ENCODE peak calls at places on chromosomes 7 and 10, in eight cellular contexts. One of them, this sample, is unnamed.

GRCh38 chr7:41816111-41816510 is 113.2 kb upstream of the INHBA start:
- DNase-seq in fibroblast of the aortic adventitia: no peak
- DNase-seq in effector memory CD8-positive, alpha-beta T cell: no peak
- DNase-seq in stimulated activated CD4-positive, alpha-beta T cell treated with anti-CD3 and anti-CD28 coated beads, Interleukin-15, amount 100 ng/mL, for 1 hour: no peak
- DNase-seq in AG04450: no peak
- DNase-seq in T follicular helper cell: no peak
- DNase-seq in activated T-cell treated with anti-CD3 and anti-CD28 coated beads, Interleukin-2, amount 50 U/mL, for 24 hours: no peak
- DNase-seq in LHCN-M2: no peak
- DNase-seq in this sample: no peak

GRCh38 chr7:2313450-2314208 is 612 bp downstream of the SNX8 start:
- DNase-seq in fibroblast of the aortic adventitia: peak
- DNase-seq in effector memory CD8-positive, alpha-beta T cell: no peak
- DNase-seq in stimulated activated CD4-positive, alpha-beta T cell treated with anti-CD3 and anti-CD28 coated beads, Interleukin-15, amount 100 ng/mL, for 1 hour: no peak
- DNase-seq in AG04450: no peak
- DNase-seq in T follicular helper cell: no peak
- DNase-seq in activated T-cell treated with anti-CD3 and anti-CD28 coated beads, Interleukin-2, amount 50 U/mL, for 24 hours: no peak
- DNase-seq in LHCN-M2: peak
- DNase-seq in this sample: peak

GRCh38 chr7:43537765-43538403 is 45.0 kb upstream of the STK17A start:
- DNase-seq in fibroblast of the aortic adventitia: peak
- DNase-seq in effector memory CD8-positive, alpha-beta T cell: no peak
- DNase-seq in stimulated activated CD4-positive, alpha-beta T cell treated with anti-CD3 and anti-CD28 coated beads, Interleukin-15, amount 100 ng/mL, for 1 hour: no peak
- DNase-seq in AG04450: no peak
- DNase-seq in T follicular helper cell: no peak
- DNase-seq in activated T-cell treated with anti-CD3 and anti-CD28 coated beads, Interleukin-2, amount 50 U/mL, for 24 hours: no peak
- DNase-seq in LHCN-M2: peak
- DNase-seq in this sample: no peak

GRCh38 chr10:45419673-45420020 is 45.6 kb downstream of the ALOX5 start:
- DNase-seq in fibroblast of the aortic adventitia: no peak
- DNase-seq in effector memory CD8-positive, alpha-beta T cell: no peak
- DNase-seq in stimulated activated CD4-positive, alpha-beta T cell treated with anti-CD3 and anti-CD28 coated beads, Interleukin-15, amount 100 ng/mL, for 1 hour: no peak
- DNase-seq in AG04450: no peak
- DNase-seq in T follicular helper cell: no peak
- DNase-seq in activated T-cell treated with anti-CD3 and anti-CD28 coated beads, Interleukin-2, amount 50 U/mL, for 24 hours: no peak
- DNase-seq in LHCN-M2: no peak
- DNase-seq in this sample: no peak

GRCh38 chr7:100675581-100676350 is 2.2 kb downstream of the GNB2 start:
- DNase-seq in fibroblast of the aortic adventitia: peak
- DNase-seq in effector memory CD8-positive, alpha-beta T cell: peak
- DNase-seq in stimulated activated CD4-positive, alpha-beta T cell treated with anti-CD3 and anti-CD28 coated beads, Interleukin-15, amount 100 ng/mL, for 1 hour: peak
- DNase-seq in AG04450: peak
- DNase-seq in T follicular helper cell: peak
- DNase-seq in activated T-cell treated with anti-CD3 and anti-CD28 coated beads, Interleukin-2, amount 50 U/mL, for 24 hours: peak
- DNase-seq in LHCN-M2: peak
- DNase-seq in this sample: peak

GRCh38 chr7:2598175-2598823 is 33.5 kb upstream of the TTYH3 start:
- DNase-seq in fibroblast of the aortic adventitia: no peak
- DNase-seq in effector memory CD8-positive, alpha-beta T cell: no peak
- DNase-seq in stimulated activated CD4-positive, alpha-beta T cell treated with anti-CD3 and anti-CD28 coated beads, Interleukin-15, amount 100 ng/mL, for 1 hour: no peak
- DNase-seq in AG04450: no peak
- DNase-seq in T follicular helper cell: no peak
- DNase-seq in activated T-cell treated with anti-CD3 and anti-CD28 coated beads, Interleukin-2, amount 50 U/mL, for 24 hours: no peak
- DNase-seq in LHCN-M2: no peak
- DNase-seq in this sample: no peak

GRCh38 chr7:134612197-134612596 is 34.5 kb upstream of the BPGM start:
- DNase-seq in fibroblast of the aortic adventitia: no peak
- DNase-seq in effector memory CD8-positive, alpha-beta T cell: no peak
- DNase-seq in stimulated activated CD4-positive, alpha-beta T cell treated with anti-CD3 and anti-CD28 coated beads, Interleukin-15, amount 100 ng/mL, for 1 hour: no peak
- DNase-seq in AG04450: no peak
- DNase-seq in T follicular helper cell: no peak
- DNase-seq in activated T-cell treated with anti-CD3 and anti-CD28 coated beads, Interleukin-2, amount 50 U/mL, for 24 hours: no peak
- DNase-seq in LHCN-M2: no peak
- DNase-seq in this sample: peak

GRCh38 chr7:116530107-116530820 is 5.4 kb downstream of the CAV1 start:
- DNase-seq in fibroblast of the aortic adventitia: no peak
- DNase-seq in effector memory CD8-positive, alpha-beta T cell: no peak
- DNase-seq in stimulated activated CD4-positive, alpha-beta T cell treated with anti-CD3 and anti-CD28 coated beads, Interleukin-15, amount 100 ng/mL, for 1 hour: no peak
- DNase-seq in AG04450: no peak
- DNase-seq in T follicular helper cell: no peak
- DNase-seq in activated T-cell treated with anti-CD3 and anti-CD28 coated beads, Interleukin-2, amount 50 U/mL, for 24 hours: no peak
- DNase-seq in LHCN-M2: peak
- DNase-seq in this sample: no peak

GRCh38 chr7:16223963-16224707 is 197.2 kb downstream of the CRPPA start:
- DNase-seq in fibroblast of the aortic adventitia: no peak
- DNase-seq in effector memory CD8-positive, alpha-beta T cell: peak
- DNase-seq in stimulated activated CD4-positive, alpha-beta T cell treated with anti-CD3 and anti-CD28 coated beads, Interleukin-15, amount 100 ng/mL, for 1 hour: no peak
- DNase-seq in AG04450: no peak
- DNase-seq in T follicular helper cell: no peak
- DNase-seq in activated T-cell treated with anti-CD3 and anti-CD28 coated beads, Interleukin-2, amount 50 U/mL, for 24 hours: peak
- DNase-seq in LHCN-M2: no peak
- DNase-seq in this sample: no peak

GRCh38 chr10:18473424-18474110 is 177.8 kb downstream of the NSUN6 start:
- DNase-seq in fibroblast of the aortic adventitia: peak
- DNase-seq in effector memory CD8-positive, alpha-beta T cell: no peak
- DNase-seq in stimulated activated CD4-positive, alpha-beta T cell treated with anti-CD3 and anti-CD28 coated beads, Interleukin-15, amount 100 ng/mL, for 1 hour: no peak
- DNase-seq in AG04450: peak
- DNase-seq in T follicular helper cell: no peak
- DNase-seq in activated T-cell treated with anti-CD3 and anti-CD28 coated beads, Interleukin-2, amount 50 U/mL, for 24 hours: no peak
- DNase-seq in LHCN-M2: no peak
- DNase-seq in this sample: no peak

GRCh38 chr7:110839866-110840265 is 251.1 kb upstream of the LRRN3 start:
- DNase-seq in fibroblast of the aortic adventitia: peak
- DNase-seq in effector memory CD8-positive, alpha-beta T cell: no peak
- DNase-seq in stimulated activated CD4-positive, alpha-beta T cell treated with anti-CD3 and anti-CD28 coated beads, Interleukin-15, amount 100 ng/mL, for 1 hour: no peak
- DNase-seq in AG04450: peak
- DNase-seq in T follicular helper cell: no peak
- DNase-seq in activated T-cell treated with anti-CD3 and anti-CD28 coated beads, Interleukin-2, amount 50 U/mL, for 24 hours: no peak
- DNase-seq in LHCN-M2: peak
- DNase-seq in this sample: peak

GRCh38 chr7:29319719-29320521 is 125.3 kb downstream of the CHN2 start:
- DNase-seq in fibroblast of the aortic adventitia: peak
- DNase-seq in effector memory CD8-positive, alpha-beta T cell: no peak
- DNase-seq in stimulated activated CD4-positive, alpha-beta T cell treated with anti-CD3 and anti-CD28 coated beads, Interleukin-15, amount 100 ng/mL, for 1 hour: no peak
- DNase-seq in AG04450: no peak
- DNase-seq in T follicular helper cell: no peak
- DNase-seq in activated T-cell treated with anti-CD3 and anti-CD28 coated beads, Interleukin-2, amount 50 U/mL, for 24 hours: no peak
- DNase-seq in LHCN-M2: no peak
- DNase-seq in this sample: no peak